ENCODE peak calls at places on chromosomes 11 and 22, in seven cellular contexts. S is gastrocnemius medialis; X is A549; D is upper lobe of left lung; V is CD8-positive, alpha-beta memory T cell; O is OCI-LY7; W is adrenal gland. K is an unnamed sample.

GRCh38 chr11:134275534-134276395 is at the start of gene GLB1L3:
- DNase-seq in S (no peak), D (no peak), W (peak), O (no peak), V (peak), X (peak), K (no peak)

GRCh38 chr22:39254122-39254521 is 9.3 kb upstream of the PDGFB start:
- DNase-seq in O (no peak), D (no peak), V (no peak), X (no peak), S (peak), W (no peak), K (no peak)

GRCh38 chr22:22706253-22706940 is 62.0 kb downstream of the GGTLC2 start:
- DNase-seq in V (no peak), S (no peak), W (no peak), X (no peak), O (no peak), D (no peak), K (no peak)

GRCh38 chr11:106961518-106961917 is 56.8 kb downstream of the GUCY1A2 start:
- DNase-seq in D (no peak), W (no peak), V (no peak), S (no peak), O (no peak), X (no peak), K (no peak)

GRCh38 chr11:18727499-18728236 is 1.7 kb upstream of the IGSF22 start:
- DNase-seq in S (no peak), W (no peak), O (peak), X (peak), V (peak), D (no peak), K (no peak)

GRCh38 chr11:34359548-34359891 is 1.7 kb upstream of the ABTB2 start:
- DNase-seq in W (no peak), D (no peak), X (no peak), S (no peak), V (no peak), O (no peak), K (no peak)

GRCh38 chr11:128549256-128549944 is 38.0 kb downstream of the ETS1 start:
- DNase-seq in O (no peak), S (peak), X (no peak), W (peak), D (no peak), V (no peak), K (no peak)

GRCh38 chr22:48719978-48720661 is 1107.6 kb downstream of the BRD1 start:
- DNase-seq in V (no peak), O (peak), W (no peak), S (no peak), X (peak), D (no peak), K (no peak)

GRCh38 chr11:7436657-7437056 is 48.6 kb upstream of the OLFML1 start:
- DNase-seq in D (peak), S (no peak), V (peak), O (peak), X (no peak), W (no peak), K (no peak)

GRCh38 chr11:125871391-125872137 is 15.9 kb upstream of the HYLS1 start:
- DNase-seq in S (no peak), X (peak), V (no peak), W (no peak), D (no peak), O (peak), K (no peak)

GRCh38 chr11:107707128-107707760 is 4.6 kb downstream of the SLN start:
- DNase-seq in O (no peak), D (no peak), S (peak), W (no peak), V (no peak), X (no peak), K (no peak)

GRCh38 chr11:70651036-70651435 is 252.7 kb downstream of the CTTN start:
- DNase-seq in S (no peak), D (no peak), X (no peak), W (no peak), V (no peak), O (no peak), K (no peak)

GRCh38 chr11:77141034-77141433 is 13.0 kb downstream of the MYO7A start:
- DNase-seq in V (no peak), W (no peak), X (no peak), O (no peak), S (no peak), D (no peak), K (no peak)

GRCh38 chr22:17580461-17581031 is 17.2 kb downstream of the SLC25A18 start:
- DNase-seq in O (no peak), X (no peak), S (no peak), D (no peak), W (no peak), V (no peak), K (no peak)

GRCh38 chr11:128238521-128239222 is 348.7 kb downstream of the ETS1 start:
- DNase-seq in D (no peak), V (no peak), S (no peak), X (no peak), W (no peak), O (no peak), K (no peak)

GRCh38 chr22:26452236-26453016 is 23.4 kb downstream of the ASPHD2 start:
- DNase-seq in X (no peak), S (no peak), O (no peak), W (no peak), D (no peak), V (no peak), K (no peak)

GRCh38 chr11:69106124-69106811 is 49.5 kb upstream of the SMIM38 start:
- DNase-seq in V (no peak), D (peak), W (no peak), S (no peak), O (no peak), X (no peak), K (no peak)

GRCh38 chr11:39374963-39375698 is 2084.3 kb downstream of the LRRC4C start:
- DNase-seq in X (peak), W (no peak), O (peak), D (no peak), V (peak), S (no peak), K (no peak)

GRCh38 chr11:67062526-67063373 is 6.1 kb downstream of the RHOD start:
- DNase-seq in O (no peak), X (no peak), S (no peak), V (no peak), D (no peak), W (no peak), K (no peak)

GRCh38 chr22:44728761-44729261 is 23.6 kb upstream of the ARHGAP8 start:
- DNase-seq in O (no peak), D (no peak), S (no peak), V (no peak), X (no peak), W (no peak), K (no peak)

GRCh38 chr11:636511-637332 is at the start of gene DRD4:
- DNase-seq in D (no peak), S (no peak), O (no peak), X (no peak), V (no peak), W (no peak), K (no peak)

GRCh38 chr11:93370260-93370659 is 39.7 kb downstream of the DEUP1 start:
- DNase-seq in O (no peak), D (no peak), V (no peak), X (no peak), S (no peak), W (no peak), K (no peak)

GRCh38 chr22:35274154-35274871 is 17.0 kb downstream of the HMGXB4 start:
- DNase-seq in D (no peak), O (no peak), W (no peak), S (peak), X (no peak), V (no peak), K (no peak)

GRCh38 chr11:134481135-134481534 is 69.1 kb upstream of the B3GAT1 start:
- DNase-seq in W (no peak), S (no peak), D (no peak), V (no peak), O (no peak), X (no peak), K (no peak)

GRCh38 chr22:20021196-20022181 is 579 bp downstream of the TANGO2 start:
- DNase-seq in W (peak), V (no peak), X (no peak), O (peak), S (peak), D (peak), K (no peak)

GRCh38 chr22:49756201-49756600 is 71.5 kb downstream of the BRD1 start:
- DNase-seq in V (no peak), O (no peak), X (no peak), D (peak), W (peak), S (no peak), K (no peak)

GRCh38 chr11:66967670-66968425 is 7.3 kb upstream of the C11orf86 start:
- DNase-seq in O (no peak), W (peak), D (peak), S (no peak), V (no peak), X (no peak), K (no peak)

GRCh38 chr22:44667829-44668189 is 34.2 kb upstream of the PRR5 start:
- DNase-seq in V (peak), X (no peak), S (no peak), W (no peak), O (no peak), D (no peak), K (no peak)

GRCh38 chr11:128574576-128575011 is 12.8 kb downstream of the ETS1 start:
- DNase-seq in S (no peak), X (no peak), W (no peak), V (no peak), O (no peak), D (no peak), K (no peak)

GRCh38 chr11:11513438-11513837 is 108.4 kb downstream of the GALNT18 start:
- DNase-seq in O (no peak), X (no peak), D (no peak), V (no peak), S (no peak), W (no peak), K (no peak)

GRCh38 chr11:68890490-68891231 is 13.0 kb downstream of the MRPL21 start:
- DNase-seq in O (no peak), S (peak), D (peak), X (no peak), W (peak), V (no peak), K (no peak)

GRCh38 chr11:101429708-101430107 is 154.1 kb downstream of the TRPC6 start:
- DNase-seq in S (no peak), X (no peak), W (no peak), D (no peak), O (no peak), V (no peak), K (no peak)

GRCh38 chr22:27726726-27727449 is 74.7 kb downstream of the MN1 start:
- DNase-seq in V (no peak), O (no peak), X (peak), S (no peak), D (peak), W (peak), K (peak)

GRCh38 chr11:128582496-128583366 is 4.6 kb downstream of the ETS1 start:
- DNase-seq in V (no peak), W (no peak), X (peak), O (no peak), D (peak), S (peak), K (no peak)

GRCh38 chr11:75873417-75874148 is 58.6 kb downstream of the UVRAG start:
- DNase-seq in V (no peak), D (no peak), S (no peak), X (no peak), O (peak), W (no peak), K (no peak)

GRCh38 chr11:121591405-121592033 is 138.8 kb upstream of the SORL1-AS1 start:
- DNase-seq in D (peak), V (peak), W (peak), X (peak), O (peak), S (peak), K (no peak)
- H3K27ac ChIP-seq in D (no peak), V (no peak), W (no peak), X (no peak), O (peak), S (no peak), K (no peak)

GRCh38 chr11:130178992-130179391 is 19.4 kb downstream of the ST14 start:
- DNase-seq in O (no peak), X (no peak), D (no peak), S (no peak), W (no peak), V (no peak), K (no peak)

GRCh38 chr11:130180491-130180890 is 20.9 kb downstream of the ST14 start:
- DNase-seq in S (no peak), D (no peak), W (peak), V (no peak), X (no peak), O (peak), K (no peak)

GRCh38 chr11:130179396-130180306 is 20.1 kb downstream of the ST14 start:
- DNase-seq in O (peak), V (no peak), D (peak), S (no peak), W (peak), X (no peak), K (no peak)

GRCh38 chr11:130177782-130178181 is 18.2 kb downstream of the ST14 start:
- DNase-seq in O (peak), X (no peak), S (no peak), D (no peak), V (no peak), W (no peak), K (no peak)

DNA sequence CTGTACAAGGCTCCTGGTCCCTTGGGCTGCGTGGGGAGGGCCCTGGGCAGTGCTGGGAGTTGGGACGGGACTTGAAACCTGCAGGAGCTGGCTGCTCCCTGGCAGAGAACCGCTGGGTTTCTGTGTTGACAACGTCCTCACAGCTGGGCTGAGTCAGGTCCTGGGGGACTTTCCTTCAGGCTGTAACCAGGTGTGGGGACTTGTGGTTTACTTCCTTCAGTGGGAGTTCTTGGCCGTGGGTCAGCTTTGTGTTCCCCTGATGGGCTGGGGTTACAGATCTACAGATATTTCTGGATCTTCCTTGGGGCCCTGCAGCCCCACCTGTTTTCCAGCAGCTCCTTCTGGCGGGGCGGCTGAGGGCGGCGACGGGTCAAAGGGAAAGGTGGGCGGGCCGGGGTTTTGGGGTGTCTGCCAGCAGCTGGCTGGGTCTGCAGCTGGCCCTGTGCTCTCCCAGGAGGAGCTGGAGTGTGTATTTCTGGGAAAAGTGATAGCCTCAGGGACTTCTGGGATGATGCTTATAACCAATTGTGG is 18.9 kb downstream of the ST14 start:
- DNase-seq in O (peak), W (no peak), S (no peak), X (no peak), D (no peak), V (no peak), K (no peak)
- H3K27ac ChIP-seq in O (peak), W (no peak), S (no peak), X (no peak), D (no peak), V (no peak), K (peak)

GRCh38 chr11:72890881-72891280 is 76.7 kb downstream of the ATG16L2 start:
- DNase-seq in X (no peak), S (no peak), W (no peak), V (no peak), O (no peak), D (no peak), K (no peak)
- H3K27ac ChIP-seq in X (no peak), S (no peak), W (no peak), V (no peak), O (no peak), D (no peak), K (no peak)

DNA sequence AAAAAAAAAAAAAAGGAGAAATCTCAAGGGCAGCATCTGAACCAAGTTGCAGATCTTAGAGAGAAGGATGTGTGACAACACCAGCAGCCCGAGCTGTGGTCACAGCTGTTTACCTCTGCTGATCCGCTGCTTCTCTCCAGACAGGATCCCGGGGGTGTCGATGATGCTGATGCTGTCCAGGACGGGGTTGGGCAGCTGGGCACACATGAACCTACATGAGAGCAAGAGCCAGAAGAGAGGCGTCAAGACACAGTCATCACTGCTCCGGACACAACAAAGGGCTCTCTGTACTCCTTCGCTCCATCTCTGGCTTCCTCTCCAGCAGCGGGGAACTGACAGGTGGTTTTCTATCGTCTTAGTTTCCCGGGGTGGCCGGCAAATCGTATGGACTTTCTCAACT is 4.1 kb downstream of the EHD1 start:
- DNase-seq in S (no peak), W (peak), D (no peak), O (peak), X (no peak), V (peak), K (no peak)
- H3K27ac ChIP-seq in S (peak), W (no peak), D (peak), O (peak), X (no peak), V (peak), K (peak)

DNA sequence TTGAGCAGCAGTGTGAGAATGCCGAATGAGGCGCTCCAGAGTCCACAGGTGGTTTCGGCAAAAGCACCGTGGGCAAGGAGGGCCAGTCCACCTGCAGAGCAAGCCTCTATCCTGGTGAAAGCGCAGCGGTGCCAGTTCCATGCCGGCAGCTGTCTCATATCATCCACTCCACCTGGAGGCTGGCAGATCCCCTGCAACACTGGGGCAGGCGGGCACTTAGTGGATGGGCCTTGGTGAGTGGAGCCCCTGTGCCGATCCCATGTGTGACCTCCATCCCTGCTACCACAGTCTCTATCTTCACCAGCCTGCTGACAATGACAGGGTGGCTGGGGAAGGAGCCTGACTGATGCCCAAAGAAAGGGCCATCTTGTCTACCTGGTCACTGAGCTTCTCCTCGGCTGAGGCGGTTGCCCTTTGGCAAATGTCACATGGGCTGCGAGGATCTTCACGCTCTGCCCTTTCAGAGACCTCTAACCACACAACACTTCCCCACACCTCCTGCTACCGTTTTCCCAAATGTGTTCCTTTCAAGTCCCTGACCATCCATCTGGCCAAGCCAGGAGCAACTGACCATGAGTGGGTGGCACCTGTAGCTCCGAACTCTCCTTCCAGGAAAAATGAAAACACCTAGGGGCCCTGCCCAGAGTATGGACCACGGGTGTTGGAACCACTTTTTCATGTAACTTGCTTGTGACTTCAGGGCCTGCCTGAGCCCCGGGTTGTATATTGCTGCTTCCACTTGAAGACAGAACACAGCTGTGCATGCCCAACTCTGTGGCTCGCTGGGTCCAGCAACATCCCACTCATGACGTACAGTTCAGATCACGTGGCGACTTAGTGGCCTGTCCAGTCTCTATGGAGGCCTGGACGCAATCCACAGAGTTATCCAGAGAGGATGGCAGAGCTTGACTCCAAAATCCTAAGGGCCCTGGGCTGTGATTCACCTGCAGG is 7.1 kb downstream of the C11orf21 start:
- DNase-seq in W (peak), S (no peak), O (no peak), V (no peak), D (peak), X (no peak), K (no peak)
- H3K27ac ChIP-seq in W (no peak), S (no peak), O (no peak), V (no peak), D (no peak), X (no peak), K (no peak)

GRCh38 chr11:79077684-79078379 is 363.0 kb downstream of the TENM4 start:
- DNase-seq in D (no peak), O (no peak), W (no peak), X (no peak), V (no peak), S (no peak), K (no peak)
- H3K27ac ChIP-seq in D (no peak), O (no peak), W (no peak), X (no peak), V (no peak), S (no peak), K (no peak)

DNA sequence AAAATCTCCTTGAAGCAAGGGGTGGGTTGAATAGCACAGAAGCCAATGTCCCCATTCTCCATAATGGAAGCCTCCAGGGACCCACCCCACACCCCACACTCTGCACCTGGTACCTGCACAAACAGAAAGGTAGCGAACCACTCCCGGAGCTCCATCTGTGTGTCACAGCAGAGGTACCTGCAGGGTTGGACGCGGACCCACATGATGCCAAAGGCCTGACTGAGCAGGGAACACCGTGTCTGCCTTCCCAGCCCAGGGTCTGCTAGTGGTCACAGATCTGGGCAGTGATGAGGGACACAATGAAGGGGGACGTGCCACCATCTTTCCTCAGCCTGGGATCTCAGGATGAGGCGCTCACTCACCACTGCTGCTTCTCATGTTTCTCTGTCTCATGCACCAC is 13.1 kb upstream of the PDE2A start:
- DNase-seq in V (no peak), X (no peak), D (no peak), W (no peak), S (no peak), O (no peak), K (no peak)
- H3K27ac ChIP-seq in V (no peak), X (no peak), D (no peak), W (peak), S (no peak), O (no peak), K (no peak)

GRCh38 chr11:118749429-118749828 is 41.5 kb downstream of the DDX6 start:
- DNase-seq in V (no peak), W (no peak), S (no peak), X (no peak), O (no peak), D (peak), K (no peak)
- H3K27ac ChIP-seq in V (no peak), W (no peak), S (no peak), X (no peak), O (no peak), D (peak), K (no peak)

DNA sequence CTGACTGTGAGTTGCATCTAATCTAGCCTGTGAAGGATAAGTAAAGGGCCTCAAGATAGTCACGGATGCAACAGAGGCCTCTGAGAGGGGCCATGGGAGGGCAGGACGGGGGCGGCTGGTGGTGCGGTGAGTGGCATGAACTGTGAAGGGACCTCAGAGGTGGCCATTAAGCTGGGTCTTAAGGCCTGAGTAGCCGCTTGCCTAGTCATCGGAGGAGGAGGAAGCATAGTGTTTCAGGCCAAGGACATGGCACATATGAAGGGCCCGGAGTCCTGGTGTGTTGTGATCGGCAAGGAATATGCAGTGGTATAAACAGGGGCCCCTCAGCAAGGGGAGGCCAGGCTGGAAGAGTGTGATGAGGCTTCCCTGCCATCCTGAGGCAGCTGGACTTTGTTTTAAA is 51.8 kb downstream of the TRIOBP start:
- DNase-seq in S (no peak), W (no peak), D (no peak), V (no peak), X (no peak), O (no peak), K (no peak)
- H3K27ac ChIP-seq in S (peak), W (peak), D (peak), V (no peak), X (peak), O (no peak), K (peak)